ENCODE peak calls at places on chromosomes 3 and 15, in ten cellular contexts. A, G, K, E, T, C, L, O, I and Q are unnamed samples.

GRCh38 chr15:71588746-71589145 is 221.6 kb upstream of the NR2E3 start:
- DNase-seq in A (no peak), G (no peak), K (no peak), E (peak; percentile 74), T (no peak), C (no peak), L (peak; percentile 41), O (no peak), I (no peak), Q (no peak)

GRCh38 chr3:42023380-42023779 is 61.5 kb upstream of the ULK4 start:
- DNase-seq in A (no peak), G (no peak), K (no peak), E (no peak), T (no peak), C (no peak), L (no peak), O (no peak), I (no peak), Q (no peak)

GRCh38 chr3:100040446-100040845 is 73.9 kb downstream of the FILIP1L start:
- DNase-seq in A (no peak), G (no peak), K (no peak), E (peak; percentile 92), T (no peak), C (no peak), L (peak; percentile 74), O (no peak), I (no peak), Q (no peak)

GRCh38 chr15:80497221-80497620 is 93.0 kb downstream of the ARNT2 start:
- DNase-seq in A (no peak), G (no peak), K (no peak), E (no peak), T (no peak), C (no peak), L (no peak), O (no peak), I (no peak), Q (no peak)

GRCh38 chr15:60840703-60841411 is 361.9 kb upstream of the ICE2 start:
- DNase-seq in A (no peak), G (peak; percentile 26), K (no peak), E (no peak), T (no peak), C (no peak), L (no peak), O (no peak), I (no peak), Q (no peak)

GRCh38 chr3:111027868-111028267 is 43.7 kb upstream of the NECTIN3 start:
- DNase-seq in A (no peak), G (no peak), K (no peak), E (no peak), T (no peak), C (no peak), L (no peak), O (no peak), I (no peak), Q (no peak)

GRCh38 chr3:101941253-101942039 is 92.1 kb downstream of the NFKBIZ start:
- DNase-seq in A (no peak), G (no peak), K (no peak), E (peak; percentile 90), T (no peak), C (no peak), L (peak; percentile 87), O (no peak), I (no peak), Q (no peak)

GRCh38 chr15:62877276-62877857 is 165.2 kb upstream of the TPM1 start:
- DNase-seq in A (peak; percentile 69), G (no peak), K (no peak), E (no peak), T (no peak), C (no peak), L (no peak), O (no peak), I (no peak), Q (no peak)

GRCh38 chr15:85545185-85545584 is 164.8 kb downstream of the AKAP13 start:
- DNase-seq in A (no peak), G (no peak), K (no peak), E (peak; percentile 84), T (no peak), C (no peak), L (peak; percentile 80), O (no peak), I (no peak), Q (no peak)

GRCh38 chr3:123347691-123348264 is 101.1 kb downstream of the ADCY5 start:
- DNase-seq in A (no peak), G (no peak), K (no peak), E (no peak), T (no peak), C (no peak), L (no peak), O (no peak), I (no peak), Q (no peak)

DNA sequence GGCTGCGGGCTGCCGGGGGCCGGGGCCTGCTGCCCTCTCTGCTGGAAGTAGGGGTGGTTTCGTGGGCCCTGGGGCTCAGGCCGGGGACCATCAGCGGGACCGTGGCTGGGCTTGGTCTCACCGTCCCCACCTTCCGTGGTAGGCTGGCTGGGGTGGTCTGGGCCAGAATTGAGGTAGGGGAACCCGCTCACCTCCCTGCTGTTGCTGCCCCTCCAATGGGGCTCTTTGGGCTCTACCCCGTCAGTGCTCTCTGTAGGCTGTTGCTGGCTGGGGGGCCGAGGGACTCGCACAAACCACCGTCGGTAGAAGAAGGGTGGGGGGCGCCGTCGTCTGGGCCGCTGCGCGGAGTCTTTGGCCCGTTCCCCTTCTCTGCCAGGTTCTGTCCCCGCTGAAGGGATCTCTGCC is 23.4 kb downstream of the RGMA start:
- DNase-seq in A (no peak), G (no peak), K (no peak), E (no peak), T (no peak), C (no peak), L (no peak), O (no peak), I (no peak), Q (no peak)
- TF ChIP-seq CTCF in A (no peak), G (no peak), K (no peak), E (no peak), T (no peak), C (no peak), L (no peak), O (no peak), I (no peak), Q (no peak)

GRCh38 chr3:11641316-11641682 is 2.4 kb downstream of the VGLL4 start:
- DNase-seq in A (no peak), G (no peak), K (no peak), E (peak; percentile 80), T (no peak), C (no peak), L (peak; percentile 50), O (no peak), I (no peak), Q (no peak)

GRCh38 chr3:11641683-11642407 is 1.9 kb downstream of the VGLL4 start:
- DNase-seq in A (no peak), G (peak; percentile 45), K (no peak), E (peak; percentile 74), T (no peak), C (no peak), L (peak; percentile 76), O (no peak), I (no peak), Q (no peak)

GRCh38 chr3:11640009-11640673 is 3.6 kb downstream of the VGLL4 start:
- DNase-seq in A (no peak), G (no peak), K (no peak), E (no peak), T (no peak), C (no peak), L (no peak), O (no peak), I (no peak), Q (no peak)

GRCh38 chr3:11642455-11643162 is 1.1 kb downstream of the VGLL4 start:
- DNase-seq in A (peak; percentile 65), G (peak; percentile 54), K (peak; percentile 58), E (peak; percentile 86), T (peak; percentile 50), C (peak; percentile 21), L (peak; percentile 92), O (peak; percentile 81), I (peak; percentile 83), Q (peak; percentile 37)

DNA sequence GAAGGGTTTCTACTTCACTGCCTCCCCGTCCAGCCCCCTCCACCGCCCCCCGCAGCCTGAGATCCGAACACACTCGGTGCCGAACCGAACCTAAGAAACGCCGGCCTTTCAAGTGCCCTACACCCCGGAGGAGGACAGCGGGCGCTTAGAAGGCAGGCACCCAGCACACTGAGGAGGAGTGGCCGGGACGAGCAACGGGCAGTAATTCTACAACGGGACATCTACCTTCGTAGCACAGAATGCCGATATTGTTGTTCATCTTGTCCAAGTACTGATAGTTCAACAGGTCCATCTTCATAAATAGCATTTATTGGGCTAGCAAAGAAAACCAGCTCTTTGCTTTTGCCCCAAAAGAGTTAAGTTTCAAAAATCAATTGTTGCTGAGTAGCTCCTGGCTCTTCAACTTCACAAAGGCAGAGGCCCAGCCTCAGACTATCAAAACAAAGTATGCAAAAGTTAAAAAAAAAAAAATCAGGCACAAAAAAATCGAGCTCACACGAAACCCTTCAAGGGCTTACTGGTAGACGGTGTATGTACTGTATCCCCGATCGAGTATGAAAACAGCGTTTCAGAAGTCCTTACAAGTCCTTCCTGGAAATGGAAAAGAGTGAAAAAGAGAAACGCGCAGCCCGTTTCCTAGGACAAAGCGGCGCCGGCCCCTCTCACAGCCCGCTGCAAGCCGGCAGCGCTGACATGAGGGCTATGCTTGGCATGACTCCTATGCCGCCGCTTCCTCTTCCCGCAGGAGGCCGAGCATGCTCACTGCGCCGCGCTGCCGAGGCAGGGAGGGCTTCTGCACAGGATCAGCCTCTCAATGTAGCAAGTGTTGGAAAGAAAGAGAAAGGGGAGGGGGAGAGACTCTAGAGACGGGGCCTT is at the start of gene VGLL4:
- DNase-seq in A (peak; percentile 82), G (peak; percentile 96), K (peak; percentile 87), E (peak; percentile 94), T (peak; percentile 66), C (peak; percentile 66), L (peak; percentile 98), O (peak; percentile 89), I (peak; percentile 93), Q (peak; percentile 80)
- TF ChIP-seq CTCF in A (peak; percentile 29), G (no peak), K (no peak), E (no peak), T (no peak), C (no peak), L (peak; percentile 27), O (peak; percentile 52), I (peak; percentile 41), Q (no peak)

DNA sequence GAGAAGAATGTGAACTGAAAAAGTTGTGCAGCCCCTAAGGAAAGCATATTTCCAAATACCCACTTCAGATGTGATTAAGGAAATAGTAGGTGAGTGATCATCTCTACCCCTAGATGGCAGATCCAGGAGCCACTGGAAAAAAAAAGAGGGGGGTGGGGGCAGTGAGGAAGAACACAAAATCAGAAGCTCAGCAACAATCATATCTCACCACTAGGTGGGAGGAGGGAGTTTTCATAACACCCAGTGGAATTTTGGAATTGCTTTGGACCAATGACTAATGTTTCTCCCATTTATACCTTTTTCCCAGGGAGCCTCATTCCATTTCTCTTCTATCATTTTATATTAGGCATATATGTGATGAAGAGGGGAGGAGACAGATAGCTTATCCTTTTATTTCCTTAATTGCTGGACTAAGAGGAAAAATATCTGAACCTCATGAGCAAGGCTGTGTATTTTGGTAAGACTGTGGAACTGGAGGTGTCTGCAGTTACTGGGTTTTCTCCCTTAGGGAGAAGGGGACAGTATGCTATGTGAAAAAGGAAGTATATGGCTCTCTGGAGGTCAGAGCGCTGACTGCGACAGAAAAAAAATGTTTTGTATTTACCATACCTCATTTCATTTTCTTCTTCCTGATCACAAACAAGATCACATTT is 363.4 kb downstream of the GAP43 start:
- DNase-seq in A (no peak), G (peak; percentile 47), K (no peak), E (peak; percentile 14), T (no peak), C (no peak), L (peak; percentile 24), O (no peak), I (no peak), Q (no peak)
- TF ChIP-seq CTCF in A (no peak), G (peak; percentile 50), K (no peak), E (peak; percentile 27), T (no peak), C (peak; percentile 35), L (peak; percentile 57), O (no peak), I (peak; percentile 8), Q (peak; percentile 53)

GRCh38 chr3:40719660-40720287 is 195.0 kb downstream of the ZNF621 start:
- DNase-seq in A (peak; percentile 72), G (peak; percentile 48), K (no peak), E (no peak), T (no peak), C (no peak), L (peak; percentile 23), O (no peak), I (no peak), Q (no peak)
- TF ChIP-seq CTCF in A (peak; percentile 69), G (peak; percentile 51), K (peak; percentile 34), E (no peak), T (no peak), C (peak; percentile 29), L (no peak), O (no peak), I (peak; percentile 61), Q (no peak)